ENCODE peak calls at places on chromosome 21, in six cellular contexts. R, G, M, J, W and K are unnamed samples.

GRCh38 chr21:20721151-20721550 is 277.1 kb upstream of the NCAM2 start:
- DNase-seq in R (no peak), G (no peak), M (no peak), J (no peak), W (no peak), K (no peak)

GRCh38 chr21:17461014-17461413 is 51.8 kb upstream of the CXADR start:
- DNase-seq in R (peak), G (peak), M (peak), J (no peak), W (no peak), K (peak)

GRCh38 chr21:35428489-35428888 is 379.4 kb upstream of the RUNX1 start:
- DNase-seq in R (no peak), G (peak), M (no peak), J (no peak), W (no peak), K (no peak)

GRCh38 chr21:16650984-16651383 is 861.9 kb upstream of the CXADR start:
- DNase-seq in R (no peak), G (no peak), M (no peak), J (no peak), W (no peak), K (no peak)

GRCh38 chr21:21383126-21383525 is 384.9 kb downstream of the NCAM2 start:
- DNase-seq in R (no peak), G (peak), M (no peak), J (no peak), W (no peak), K (peak)

GRCh38 chr21:41903559-41904351 is 24.6 kb upstream of the PRDM15 start:
- DNase-seq in R (no peak), G (no peak), M (no peak), J (no peak), W (no peak), K (no peak)

GRCh38 chr21:42263591-42264131 is 44.7 kb downstream of the ABCG1 start:
- DNase-seq in R (no peak), G (peak), M (no peak), J (no peak), W (no peak), K (peak)

GRCh38 chr21:29098156-29098555 is 24.7 kb upstream of the CCT8 start:
- DNase-seq in R (no peak), G (no peak), M (no peak), J (no peak), W (no peak), K (no peak)

GRCh38 chr21:35206141-35207125 is 157.3 kb upstream of the RUNX1 start:
- DNase-seq in R (no peak), G (no peak), M (peak), J (no peak), W (no peak), K (peak)

GRCh38 chr21:29534448-29534847 is 235.7 kb downstream of the BACH1 start:
- DNase-seq in R (no peak), G (no peak), M (no peak), J (no peak), W (no peak), K (no peak)

GRCh38 chr21:14382835-14383595 is at the start of gene HSPA13:
- DNase-seq in R (peak), G (peak), M (peak), J (peak), W (peak), K (peak)

GRCh38 chr21:14388282-14388681 is 5.3 kb upstream of the HSPA13 start:
- DNase-seq in R (no peak), G (no peak), M (no peak), J (no peak), W (no peak), K (no peak)

GRCh38 chr21:14382486-14382834 is 486 bp downstream of the HSPA13 start:
- DNase-seq in R (peak), G (peak), M (peak), J (no peak), W (no peak), K (peak)

GRCh38 chr21:14384453-14384852 is 1.5 kb upstream of the HSPA13 start:
- DNase-seq in R (no peak), G (no peak), M (no peak), J (no peak), W (no peak), K (no peak)

GRCh38 chr21:14383596-14384210 is 757 bp upstream of the HSPA13 start:
- DNase-seq in R (no peak), G (no peak), M (no peak), J (no peak), W (no peak), K (no peak)
- TF ChIP-seq CTCF in R (no peak), G (no peak), M (no peak), J (no peak), W (no peak), K (no peak)

GRCh38 chr21:46661211-46661625 is 25.7 kb downstream of the PRMT2 start:
- DNase-seq in R (no peak), G (peak), M (peak), J (peak), W (no peak), K (peak)
- TF ChIP-seq CTCF in R (no peak), G (peak), M (peak), J (peak), W (peak), K (peak)

DNA sequence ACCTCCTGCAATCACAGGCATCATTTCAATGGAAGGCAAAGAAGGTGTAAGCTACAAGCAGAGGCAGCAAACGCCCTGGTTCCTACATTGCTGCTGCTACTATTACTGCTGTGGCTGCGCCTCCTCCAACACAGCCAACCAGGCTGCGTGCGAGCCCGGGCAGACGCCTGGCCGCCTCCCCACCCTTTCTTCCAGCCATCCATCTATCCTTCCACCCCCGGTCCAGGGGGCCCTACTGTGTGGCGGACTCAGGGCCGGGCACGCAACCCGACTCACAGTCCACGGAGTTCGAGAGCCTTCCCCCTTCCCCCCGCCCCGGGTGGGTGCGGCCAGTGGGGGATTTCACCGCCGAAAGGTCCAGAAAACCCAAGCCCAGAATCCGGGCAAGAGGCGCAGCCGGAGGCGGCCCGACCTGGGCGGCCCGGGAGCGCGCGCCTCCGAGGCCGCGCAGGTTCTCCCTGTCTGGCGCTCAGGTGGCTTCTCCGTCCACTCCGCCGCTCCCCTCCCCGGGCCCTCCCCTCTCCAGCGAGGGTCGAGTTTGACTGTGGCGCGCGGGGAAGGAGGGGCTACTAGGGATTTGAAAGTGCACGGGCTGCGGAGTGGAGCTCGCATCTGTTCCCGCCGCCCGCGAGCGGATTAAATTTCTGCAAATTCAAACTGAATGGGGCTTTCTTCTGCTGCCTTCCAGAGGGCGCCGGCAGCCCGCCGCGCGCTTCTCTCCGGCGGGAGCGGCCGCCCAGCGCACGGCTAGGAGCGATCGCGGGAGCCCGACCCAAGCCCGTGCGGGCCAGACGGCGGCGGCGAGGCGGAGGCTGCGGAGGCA is at the start of gene HUNK:
- DNase-seq in R (no peak), G (peak), M (no peak), J (peak), W (peak), K (no peak)
- TF ChIP-seq CTCF in R (no peak), G (no peak), M (no peak), J (no peak), W (no peak), K (no peak)

DNA sequence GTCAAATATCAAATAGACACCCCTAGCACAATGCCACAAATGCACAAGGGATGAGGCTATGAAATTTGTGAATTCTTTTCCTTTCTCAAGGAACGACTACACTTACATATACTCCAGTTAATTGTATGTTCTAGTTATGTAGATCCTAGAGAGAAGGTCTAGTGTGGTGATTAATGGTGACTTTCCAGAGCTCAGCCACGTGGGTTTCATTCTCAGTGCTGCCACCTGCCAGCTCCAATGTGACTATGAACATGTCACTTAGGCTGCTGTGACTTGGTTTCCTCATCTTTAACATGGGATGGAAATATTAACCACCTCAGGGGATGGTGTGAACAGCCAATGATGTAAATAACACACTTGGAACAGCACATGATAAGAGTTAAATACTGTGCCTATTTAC is 138.3 kb downstream of the APP start:
- DNase-seq in R (peak), G (no peak), M (no peak), J (no peak), W (no peak), K (no peak)
- TF ChIP-seq CTCF in R (peak), G (no peak), M (no peak), J (peak), W (no peak), K (no peak)

GRCh38 chr21:44813727-44814126 is 4.1 kb downstream of the SUMO3 start:
- DNase-seq in R (no peak), G (no peak), M (no peak), J (no peak), W (no peak), K (no peak)
- TF ChIP-seq CTCF in R (no peak), G (no peak), M (no peak), J (no peak), W (no peak), K (no peak)

DNA sequence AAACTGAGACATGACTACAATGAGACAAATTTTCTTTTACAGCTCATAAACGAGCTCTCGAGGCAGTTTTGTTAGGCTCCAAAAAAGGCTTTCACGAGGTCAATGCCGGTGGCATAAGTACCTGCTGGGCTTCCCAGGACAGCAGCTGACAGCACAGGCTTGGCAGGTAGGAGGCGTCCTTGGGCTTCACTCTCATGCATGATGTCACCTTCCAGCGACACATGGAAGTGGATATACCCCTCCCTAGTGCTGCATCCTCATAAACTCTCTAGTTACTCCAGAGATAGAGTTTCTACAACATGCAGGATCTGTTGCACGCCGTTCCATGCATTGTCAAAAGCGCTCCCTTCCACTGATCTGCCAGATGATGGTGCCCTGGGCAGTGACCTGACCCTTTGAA is 112.5 kb upstream of the PAXBP1 start:
- DNase-seq in R (no peak), G (no peak), M (no peak), J (no peak), W (no peak), K (no peak)
- TF ChIP-seq CTCF in R (peak), G (no peak), M (no peak), J (no peak), W (no peak), K (no peak)